ENCODE peak calls at places on chromosomes 1 and 21, in seven cellular contexts. K is pancreas, E is fibroblast of pulmonary artery, D is epithelial cell of proximal tubule, H is astrocyte of the spinal cord, S is brain microvascular endothelial cell, N is neural crest cell. O is an unnamed sample.

GRCh38 chr21:15894596-15894995 is 164.8 kb downstream of the USP25 start:
- DNase-seq in K (no peak), E (peak; percentile 51), D (no peak), H (peak; percentile 62), S (no peak), N (no peak), O (no peak)

GRCh38 chr21:31108969-31109368 is 70.7 kb upstream of the KRTAP19-8 start:
- DNase-seq in K (no peak), E (peak; percentile 36), D (no peak), H (peak; percentile 5), S (no peak), N (no peak), O (no peak)

GRCh38 chr1:65174585-65174984 is 26.6 kb downstream of the AK4 start:
- DNase-seq in K (peak; percentile 35), E (peak; percentile 97), D (peak; percentile 97), H (peak; percentile 97), S (peak; percentile 98), N (no peak), O (no peak)

GRCh38 chr1:229093546-229094336 is 177.2 kb upstream of the RAB4A start:
- DNase-seq in K (peak; percentile 85), E (no peak), D (no peak), H (no peak), S (no peak), N (no peak), O (no peak)

GRCh38 chr1:34409689-34410229 is 233.1 kb downstream of the C1orf94 start:
- DNase-seq in K (no peak), E (no peak), D (no peak), H (no peak), S (no peak), N (no peak), O (no peak)

GRCh38 chr1:203368624-203369451 is 17.9 kb upstream of the FMOD start:
- DNase-seq in K (no peak), E (peak; percentile 91), D (no peak), H (no peak), S (peak; percentile 18), N (no peak), O (no peak)

GRCh38 chr1:59146651-59147358 is 150.1 kb upstream of the FGGY start:
- DNase-seq in K (peak; percentile 62), E (peak; percentile 45), D (no peak), H (peak; percentile 59), S (no peak), N (peak; percentile 37), O (peak; percentile 75)

GRCh38 chr1:235997916-235998315 is 67.0 kb downstream of the NID1 start:
- DNase-seq in K (no peak), E (no peak), D (no peak), H (no peak), S (no peak), N (no peak), O (no peak)

GRCh38 chr1:151072224-151072623 is 1.7 kb downstream of the GABPB2 start:
- DNase-seq in K (no peak), E (no peak), D (no peak), H (no peak), S (no peak), N (no peak), O (no peak)

GRCh38 chr1:6597777-6598131 is 4.9 kb downstream of the KLHL21 start:
- DNase-seq in K (no peak), E (no peak), D (no peak), H (no peak), S (no peak), N (no peak), O (no peak)

GRCh38 chr1:34013136-34013535 is 149.3 kb downstream of the HMGB4 start:
- DNase-seq in K (no peak), E (no peak), D (no peak), H (no peak), S (no peak), N (no peak), O (no peak)

GRCh38 chr1:110335265-110335664 is 3.9 kb upstream of the RBM15 start:
- DNase-seq in K (no peak), E (no peak), D (no peak), H (no peak), S (no peak), N (no peak), O (no peak)

GRCh38 chr21:18603246-18603645 is 199.7 kb upstream of the TMPRSS15 start:
- DNase-seq in K (no peak), E (no peak), D (no peak), H (no peak), S (no peak), N (no peak), O (no peak)

GRCh38 chr1:229624906-229625871 is 733 bp downstream of the TAF5L start:
- DNase-seq in K (peak; percentile 62), E (peak; percentile 44), D (no peak), H (peak; percentile 40), S (peak; percentile 27), N (peak; percentile 29), O (no peak)

GRCh38 chr1:19436716-19437476 is 48.4 kb downstream of the CAPZB start:
- DNase-seq in K (peak; percentile 53), E (peak; percentile 88), D (no peak), H (no peak), S (peak; percentile 78), N (no peak), O (no peak)

GRCh38 chr1:38502772-38503171 is 356.8 kb downstream of the RRAGC start:
- DNase-seq in K (no peak), E (no peak), D (no peak), H (no peak), S (no peak), N (peak; percentile 37), O (peak; percentile 22)

GRCh38 chr1:84756455-84757082 is 66.3 kb upstream of the SSX2IP start:
- DNase-seq in K (no peak), E (no peak), D (no peak), H (no peak), S (no peak), N (no peak), O (no peak)

GRCh38 chr1:36083635-36084501 is at the start of gene TEKT2:
- DNase-seq in K (no peak), E (peak; percentile 33), D (no peak), H (peak; percentile 19), S (peak; percentile 21), N (peak; percentile 68), O (peak; percentile 86)

GRCh38 chr1:226403522-226404034 is 4.3 kb downstream of the PARP1 start:
- DNase-seq in K (no peak), E (peak; percentile 21), D (no peak), H (peak; percentile 9), S (peak; percentile 34), N (peak; percentile 29), O (peak; percentile 17)

GRCh38 chr1:110216844-110217444 is 6.8 kb downstream of the KCNC4 start:
- DNase-seq in K (no peak), E (no peak), D (no peak), H (no peak), S (no peak), N (no peak), O (no peak)

GRCh38 chr1:90198616-90199015 is 203.7 kb downstream of the ZNF326 start:
- DNase-seq in K (no peak), E (no peak), D (no peak), H (no peak), S (no peak), N (no peak), O (no peak)

GRCh38 chr1:32250893-32251716 is at the start of gene LCK:
- DNase-seq in K (no peak), E (no peak), D (no peak), H (no peak), S (no peak), N (no peak), O (no peak)

GRCh38 chr1:98991127-98992003 is 13.3 kb downstream of the PLPPR5 start:
- DNase-seq in K (no peak), E (peak; percentile 86), D (peak; percentile 94), H (peak; percentile 97), S (peak; percentile 94), N (no peak), O (no peak)
- TF ChIP-seq CTCF in K (no peak), E (peak; percentile 42), D (peak; percentile 41), H (peak; percentile 26), S (peak; percentile 31), N (peak; percentile 59), O (peak; percentile 41)

GRCh38 chr1:178607718-178608408 is 95.0 kb downstream of the TEX35 start:
- DNase-seq in K (no peak), E (no peak), D (no peak), H (no peak), S (no peak), N (no peak), O (no peak)

GRCh38 chr1:178612261-178612660 is 99.4 kb downstream of the TEX35 start:
- DNase-seq in K (no peak), E (peak; percentile 76), D (no peak), H (peak; percentile 84), S (peak; percentile 28), N (no peak), O (no peak)

GRCh38 chr1:178609015-178609414 is 96.1 kb downstream of the TEX35 start:
- DNase-seq in K (no peak), E (peak; percentile 86), D (no peak), H (peak; percentile 39), S (no peak), N (no peak), O (no peak)

DNA sequence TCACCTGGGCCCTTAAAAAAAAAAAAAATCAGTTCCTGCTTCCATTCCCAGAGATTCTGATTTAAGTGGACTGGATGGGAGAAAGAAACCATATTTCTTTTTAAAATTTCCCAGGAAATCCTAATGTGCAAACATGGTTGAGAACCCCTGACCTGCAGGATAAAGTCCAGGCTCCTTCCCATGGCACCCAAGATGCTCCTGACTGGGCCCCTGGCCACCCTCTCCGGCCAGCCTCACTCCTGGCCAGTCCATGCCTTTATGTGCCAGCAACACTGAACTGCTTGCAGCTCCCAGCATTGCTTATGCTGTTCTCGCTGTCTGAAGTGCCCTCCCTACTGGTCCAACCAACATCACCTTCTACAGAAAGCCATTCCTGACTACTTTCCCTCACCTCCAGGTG is 93.9 kb downstream of the TEX35 start:
- DNase-seq in K (no peak), E (no peak), D (no peak), H (no peak), S (no peak), N (no peak), O (no peak)
- TF ChIP-seq CTCF in K (no peak), E (no peak), D (no peak), H (no peak), S (no peak), N (no peak), O (no peak)

DNA sequence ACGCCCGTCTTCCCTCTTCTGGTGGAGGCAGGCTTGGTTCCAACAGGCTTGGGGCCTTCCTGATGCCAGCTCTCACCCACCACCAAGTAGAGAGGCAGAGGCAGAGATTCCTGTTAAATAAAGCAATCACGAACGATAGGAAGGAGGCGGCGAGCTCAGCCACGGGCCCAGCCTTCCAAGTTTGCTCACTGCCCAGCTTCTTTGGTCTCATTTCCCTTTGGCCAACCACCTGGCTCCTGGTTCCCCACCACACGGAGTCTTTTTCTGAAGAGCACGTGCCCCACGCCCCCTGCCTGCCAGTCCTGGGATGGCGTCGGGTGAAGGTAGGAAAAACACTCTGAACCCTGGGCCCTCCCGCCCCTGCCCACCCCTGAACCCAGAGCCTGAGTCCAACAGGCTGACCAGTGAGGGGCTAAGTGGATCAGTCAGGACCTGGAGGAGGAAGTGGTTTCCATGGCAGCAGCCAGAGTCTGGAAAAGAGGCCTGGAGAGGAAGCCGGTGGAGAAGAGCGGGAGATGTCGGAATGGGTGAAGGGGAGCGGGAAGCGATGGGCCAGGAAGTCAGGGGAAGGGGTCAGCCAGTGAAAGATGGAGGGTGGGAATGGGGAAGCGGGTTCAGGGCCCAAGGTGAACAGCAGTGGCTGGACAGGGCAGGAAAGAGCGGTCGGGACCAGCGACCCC is 158.2 kb upstream of the KLHDC7A start:
- DNase-seq in K (no peak), E (no peak), D (no peak), H (no peak), S (no peak), N (no peak), O (peak; percentile 41)
- TF ChIP-seq CTCF in K (no peak), E (no peak), D (peak; percentile 36), H (no peak), S (peak; percentile 4), N (peak; percentile 54), O (peak; percentile 49)

GRCh38 chr1:228073870-228074545 is 8.5 kb upstream of the ARF1 start:
- DNase-seq in K (no peak), E (no peak), D (no peak), H (no peak), S (no peak), N (no peak), O (peak; percentile 36)
- TF ChIP-seq CTCF in K (no peak), E (peak; percentile 12), D (peak; percentile 26), H (peak; percentile 17), S (peak; percentile 34), N (no peak), O (no peak)

O was measured in nephron progenitor cell.